ENCODE peak calls at places on chromosome 1, in five cellular contexts. G is uterus, H is A549, I is neuronal stem cell, L is PC-9. Q is an unnamed sample.

GRCh38 chr1:98113811-98114210 is 193.0 kb upstream of the DPYD start:
- DNase-seq in G (no peak), H (no peak), I (no peak), L (no peak), Q (no peak)

GRCh38 chr1:212968385-212968863 is 18.1 kb downstream of the VASH2 start:
- DNase-seq in G (no peak), H (no peak), I (no peak), L (no peak), Q (no peak)

GRCh38 chr1:158035976-158036583 is 42.6 kb downstream of the KIRREL1 start:
- DNase-seq in G (peak; percentile 48), H (no peak), I (no peak), L (peak; percentile 33), Q (peak; percentile 31)

GRCh38 chr1:42463906-42464305 is 820 bp downstream of the CCDC30 start:
- DNase-seq in G (no peak), H (no peak), I (no peak), L (no peak), Q (no peak)

GRCh38 chr1:15621975-15622374 is 4.7 kb downstream of the DDI2 start:
- DNase-seq in G (no peak), H (no peak), I (no peak), L (no peak), Q (no peak)

GRCh38 chr1:234262007-234262753 is 111.1 kb upstream of the COA6 start:
- DNase-seq in G (no peak), H (no peak), I (no peak), L (no peak), Q (no peak)

GRCh38 chr1:167401260-167401873 is 117.0 kb downstream of the CD247 start:
- DNase-seq in G (no peak), H (peak; percentile 51), I (no peak), L (peak; percentile 44), Q (peak; percentile 68)

GRCh38 chr1:168091063-168091462 is 45.7 kb downstream of the GPR161 start:
- DNase-seq in G (no peak), H (no peak), I (no peak), L (no peak), Q (no peak)

GRCh38 chr1:17081439-17081838 is 27.6 kb upstream of the SDHB start:
- DNase-seq in G (no peak), H (no peak), I (no peak), L (peak; percentile 58), Q (no peak)

GRCh38 chr1:1510912-1511532 is 940 bp upstream of the ATAD3A start:
- DNase-seq in G (no peak), H (no peak), I (peak; percentile 17), L (peak; percentile 11), Q (no peak)

GRCh38 chr1:232457607-232458006 is 172.3 kb downstream of the SIPA1L2 start:
- DNase-seq in G (no peak), H (no peak), I (no peak), L (no peak), Q (no peak)

GRCh38 chr1:58904299-58905125 is 120.7 kb upstream of the JUN start:
- DNase-seq in G (no peak), H (no peak), I (no peak), L (no peak), Q (no peak)
- H3K4me3 ChIP-seq in G (peak overlapping the region; percentile 50), H (peak overlapping the region; percentile 42), I (peak overlapping the region; percentile 33), L (peak overlapping the region; percentile 63), Q (peak overlapping the region; percentile 40)

DNA sequence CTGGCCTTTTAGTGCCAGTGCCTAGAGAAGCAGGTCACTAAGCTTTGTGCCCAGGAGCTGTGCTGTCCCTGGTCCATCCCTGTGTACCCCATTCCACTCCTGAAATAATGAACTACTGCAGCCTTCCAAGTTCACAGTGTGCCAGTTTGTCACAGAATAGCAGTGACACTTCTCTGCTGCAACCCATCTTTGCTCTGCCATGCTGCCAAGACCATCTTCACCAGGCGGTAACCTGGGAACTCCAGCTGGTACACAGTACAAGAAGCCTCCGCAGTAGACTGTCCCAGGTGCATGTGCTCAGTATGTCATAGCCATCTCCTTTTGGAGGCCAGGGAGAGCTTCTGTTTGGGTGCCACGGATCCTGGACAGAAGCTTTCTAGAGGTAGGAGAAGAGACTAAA is 138.0 kb downstream of the DHRS3 start:
- DNase-seq in G (no peak), H (no peak), I (no peak), L (no peak), Q (no peak)
- H3K4me1 ChIP-seq in G (peaks cover 17% of the 10 kb centered on the region), H (peaks cover 73% of the 10 kb centered on the region), I (peaks cover 16% of the 10 kb centered on the region), L (peaks cover 93% of the 10 kb centered on the region), Q (peaks cover 39% of the 10 kb centered on the region)

DNA sequence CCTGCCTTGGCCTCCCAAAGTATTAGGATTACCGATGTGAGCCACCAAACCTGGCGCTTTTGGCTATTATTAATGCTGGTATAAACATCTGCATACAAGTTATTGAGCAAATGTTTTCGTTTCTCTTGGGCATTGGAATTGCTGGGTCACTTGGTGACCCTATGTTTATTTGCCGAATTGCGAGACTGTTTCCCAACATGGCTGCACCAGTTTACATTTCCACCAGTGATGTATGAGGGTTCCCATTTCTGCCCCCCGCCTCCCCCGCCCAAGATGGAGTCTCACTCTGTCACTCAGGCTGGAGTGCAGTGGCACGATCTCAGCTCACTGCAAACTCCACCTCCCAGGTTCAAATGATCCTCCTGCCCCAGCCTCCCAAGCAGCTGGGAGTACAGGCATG is 20.9 kb downstream of the SFPQ start:
- DNase-seq in G (no peak), H (no peak), I (no peak), L (no peak), Q (no peak)
- H3K27ac ChIP-seq in G (no peak overlapping the region), H (no peak overlapping the region), I (no peak overlapping the region), L (no peak overlapping the region), Q (no peak overlapping the region)

GRCh38 chr1:63328140-63328521 is 5.8 kb downstream of the FOXD3 start:
- DNase-seq in G (no peak), H (no peak), I (no peak), L (no peak), Q (no peak)

GRCh38 chr1:63330331-63330916 is 8.1 kb downstream of the FOXD3 start:
- DNase-seq in G (no peak), H (no peak), I (no peak), L (no peak), Q (no peak)

GRCh38 chr1:63327417-63328139 is 5.2 kb downstream of the FOXD3 start:
- DNase-seq in G (no peak), H (peak; percentile 68), I (peak; percentile 82), L (peak; percentile 70), Q (peak; percentile 71)

GRCh38 chr1:63326473-63327380 is 4.4 kb downstream of the FOXD3 start:
- DNase-seq in G (no peak), H (no peak), I (no peak), L (no peak), Q (no peak)

GRCh38 chr1:63329621-63330330 is 7.4 kb downstream of the FOXD3 start:
- DNase-seq in G (no peak), H (no peak), I (no peak), L (no peak), Q (no peak)
- H3K4me3 ChIP-seq in G (no peak overlapping the region), H (no peak overlapping the region), I (no peak overlapping the region), L (no peak overlapping the region), Q (no peak overlapping the region)

DNA sequence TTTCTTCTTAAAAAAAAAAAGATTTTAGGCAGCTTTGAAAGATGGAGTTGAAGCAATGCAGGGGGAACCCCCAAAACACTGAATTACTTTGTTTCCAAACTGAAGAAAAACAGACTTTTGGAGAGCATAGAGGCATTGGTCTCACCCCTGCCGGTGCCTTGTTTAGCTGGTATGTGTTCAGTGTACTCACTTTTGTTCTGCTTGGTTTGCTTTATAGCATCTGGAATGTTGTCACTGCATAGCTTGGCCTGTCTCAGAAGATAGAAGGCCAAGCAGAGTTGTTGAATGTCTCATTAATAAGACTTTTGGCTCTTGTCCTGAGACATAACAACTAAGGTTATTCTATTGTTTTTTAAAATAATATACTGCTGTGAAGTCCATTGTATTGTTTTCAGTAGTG is 6.9 kb downstream of the THRAP3 start:
- DNase-seq in G (no peak), H (no peak), I (peak; percentile 35), L (no peak), Q (no peak)
- H3K4me1 ChIP-seq in G (peaks cover 11% of the 10 kb centered on the region), H (peaks cover 11% of the 10 kb centered on the region), I (no peaks in the 10 kb centered on the region), L (peaks cover 3% of the 10 kb centered on the region), Q (peaks cover 1% of the 10 kb centered on the region)

DNA sequence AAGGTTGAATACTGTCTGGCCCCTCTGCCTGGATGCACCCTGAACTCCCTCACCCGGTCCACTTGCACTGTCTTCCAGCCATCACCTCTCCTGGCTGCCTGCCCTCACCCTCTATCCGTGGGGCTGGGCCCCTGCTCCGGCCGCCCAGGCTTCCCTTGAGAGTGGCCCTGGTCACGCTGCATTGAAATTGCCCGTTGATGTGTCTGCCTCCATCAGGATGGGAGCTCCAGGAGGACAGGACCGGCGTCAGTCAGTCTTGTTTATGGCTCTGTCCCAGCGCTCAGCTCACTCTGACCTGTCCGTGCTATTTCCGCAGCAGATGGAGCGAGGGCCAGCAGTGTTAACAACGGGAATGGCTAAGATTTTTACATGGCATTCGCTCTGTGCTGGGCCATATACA is 34.9 kb downstream of the FOXO6 start:
- DNase-seq in G (no peak), H (no peak), I (no peak), L (no peak), Q (no peak)
- H3K27ac ChIP-seq in G (no peak overlapping the region), H (no peak overlapping the region), I (no peak overlapping the region), L (no peak overlapping the region), Q (no peak overlapping the region)

DNA sequence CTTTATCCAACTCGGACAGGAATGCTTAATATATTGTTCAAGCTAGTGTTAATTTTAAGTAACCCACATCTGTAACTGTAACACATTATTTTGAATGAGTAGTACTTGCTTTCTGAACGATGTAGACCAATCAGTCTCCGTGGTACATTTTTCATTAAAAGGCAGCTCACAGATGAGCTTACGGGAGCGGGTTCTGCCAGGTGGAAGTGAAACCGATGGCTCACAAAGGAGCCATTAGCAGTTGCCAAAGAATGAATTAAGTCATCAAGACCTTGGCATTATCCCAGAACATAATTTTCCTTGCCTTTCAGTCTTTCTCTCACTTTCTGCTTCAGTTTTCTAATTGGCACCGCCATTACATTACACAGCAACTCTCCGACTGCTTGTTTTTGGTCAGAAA is 33.5 kb upstream of the UTS2 start:
- DNase-seq in G (no peak), H (no peak), I (no peak), L (peak; percentile 22), Q (no peak)
- H3K4me3 ChIP-seq in G (no peak overlapping the region), H (no peak overlapping the region), I (no peak overlapping the region), L (no peak overlapping the region), Q (no peak overlapping the region)

GRCh38 chr1:71843023-71843422 is 439.3 kb downstream of the NEGR1 start:
- DNase-seq in G (no peak), H (no peak), I (no peak), L (no peak), Q (no peak)
- H3K4me1 ChIP-seq in G (no peaks in the 10 kb centered on the region), H (no peaks in the 10 kb centered on the region), I (no peaks in the 10 kb centered on the region), L (no peaks in the 10 kb centered on the region), Q (no peaks in the 10 kb centered on the region)

GRCh38 chr1:21670956-21671902 is 2.1 kb upstream of the RAP1GAP start:
- DNase-seq in G (no peak), H (no peak), I (no peak), L (no peak), Q (no peak)

GRCh38 chr1:21672478-21673276 is 3.5 kb upstream of the RAP1GAP start:
- DNase-seq in G (no peak), H (no peak), I (no peak), L (no peak), Q (peak; percentile 56)

GRCh38 chr1:21671915-21672314 is 2.8 kb upstream of the RAP1GAP start:
- DNase-seq in G (no peak), H (no peak), I (no peak), L (no peak), Q (peak; percentile 70)

GRCh38 chr1:21674957-21675356 is 5.8 kb upstream of the RAP1GAP start:
- DNase-seq in G (no peak), H (no peak), I (no peak), L (no peak), Q (peak; percentile 20)

GRCh38 chr1:21673277-21673780 is 4.2 kb upstream of the RAP1GAP start:
- DNase-seq in G (peak; percentile 78), H (no peak), I (no peak), L (no peak), Q (peak; percentile 86)
- H3K27ac ChIP-seq in G (no peak overlapping the region), H (no peak overlapping the region), I (no peak overlapping the region), L (no peak overlapping the region), Q (peak overlapping the region; percentile 25)

GRCh38 chr1:201480231-201481003 is 11.4 kb upstream of the PHLDA3 start:
- DNase-seq in G (peak; percentile 90), H (peak; percentile 94), I (no peak), L (peak; percentile 73), Q (peak; percentile 89)
- H3K4me3 ChIP-seq in G (peak overlapping the region; percentile 18), H (peak overlapping the region; percentile 39), I (no peak overlapping the region), L (peak overlapping the region; percentile 47), Q (peak overlapping the region; percentile 38)

Q was measured in right cardiac atrium.